ENCODE peak calls at places on chromosomes 7 and 10, in five cellular contexts. One of them, this sample, is unnamed.

GRCh38 chr7:123961731-123962130 is 36.7 kb downstream of the SPAM1 start:
- DNase-seq in neural progenitor cell: no peak
- DNase-seq in heart right ventricle: no peak
- DNase-seq in breast epithelium: no peak
- DNase-seq in CD8-positive, alpha-beta memory T cell: no peak
- DNase-seq in this sample: no peak

GRCh38 chr10:88232029-88232895 is 350.9 kb downstream of the RNLS start:
- DNase-seq in CD8-positive, alpha-beta memory T cell: no peak
- DNase-seq in breast epithelium: no peak
- DNase-seq in neural progenitor cell: no peak
- DNase-seq in heart right ventricle: peak
- DNase-seq in this sample: no peak

GRCh38 chr10:7322623-7323022 is 88.2 kb downstream of the SFMBT2 start:
- DNase-seq in CD8-positive, alpha-beta memory T cell: no peak
- DNase-seq in heart right ventricle: no peak
- DNase-seq in breast epithelium: no peak
- DNase-seq in neural progenitor cell: no peak
- DNase-seq in this sample: no peak

GRCh38 chr7:134784251-134785049 is 5.0 kb downstream of the CALD1 start:
- DNase-seq in CD8-positive, alpha-beta memory T cell: no peak
- DNase-seq in neural progenitor cell: peak
- DNase-seq in breast epithelium: no peak
- DNase-seq in heart right ventricle: no peak
- DNase-seq in this sample: no peak

GRCh38 chr7:426510-426909 is 93.1 kb downstream of the PDGFA start:
- DNase-seq in heart right ventricle: no peak
- DNase-seq in neural progenitor cell: no peak
- DNase-seq in breast epithelium: no peak
- DNase-seq in CD8-positive, alpha-beta memory T cell: no peak
- DNase-seq in this sample: no peak

GRCh38 chr10:49049660-49050059 is 65.7 kb downstream of the VSTM4 start:
- DNase-seq in heart right ventricle: no peak
- DNase-seq in neural progenitor cell: no peak
- DNase-seq in CD8-positive, alpha-beta memory T cell: no peak
- DNase-seq in breast epithelium: no peak
- DNase-seq in this sample: no peak

GRCh38 chr7:8260871-8261707 is 878 bp downstream of the ICA1 start:
- DNase-seq in breast epithelium: peak
- DNase-seq in neural progenitor cell: peak
- DNase-seq in CD8-positive, alpha-beta memory T cell: no peak
- DNase-seq in heart right ventricle: peak
- DNase-seq in this sample: peak

GRCh38 chr10:55897436-55897835 is 463.6 kb downstream of the ZWINT start:
- DNase-seq in neural progenitor cell: peak
- DNase-seq in heart right ventricle: no peak
- DNase-seq in CD8-positive, alpha-beta memory T cell: no peak
- DNase-seq in breast epithelium: no peak
- DNase-seq in this sample: no peak

GRCh38 chr7:114929570-114929969 is 7.7 kb downstream of the MDFIC start:
- DNase-seq in CD8-positive, alpha-beta memory T cell: no peak
- DNase-seq in breast epithelium: no peak
- DNase-seq in heart right ventricle: no peak
- DNase-seq in neural progenitor cell: peak
- DNase-seq in this sample: no peak

GRCh38 chr7:114931656-114932011 is 9.7 kb downstream of the MDFIC start:
- DNase-seq in breast epithelium: no peak
- DNase-seq in neural progenitor cell: no peak
- DNase-seq in CD8-positive, alpha-beta memory T cell: no peak
- DNase-seq in heart right ventricle: no peak
- DNase-seq in this sample: no peak

GRCh38 chr7:114933665-114934064 is 11.8 kb downstream of the MDFIC start:
- DNase-seq in CD8-positive, alpha-beta memory T cell: no peak
- DNase-seq in neural progenitor cell: no peak
- DNase-seq in heart right ventricle: no peak
- DNase-seq in breast epithelium: no peak
- DNase-seq in this sample: no peak

GRCh38 chr7:114930107-114930521 is 8.2 kb downstream of the MDFIC start:
- DNase-seq in neural progenitor cell: peak
- DNase-seq in heart right ventricle: no peak
- DNase-seq in CD8-positive, alpha-beta memory T cell: no peak
- DNase-seq in breast epithelium: no peak
- DNase-seq in this sample: no peak

GRCh38 chr7:114930829-114931655 is 9.1 kb downstream of the MDFIC start:
- DNase-seq in heart right ventricle: no peak
- DNase-seq in CD8-positive, alpha-beta memory T cell: no peak
- DNase-seq in neural progenitor cell: no peak
- DNase-seq in breast epithelium: no peak
- DNase-seq in this sample: no peak
- H3K27ac ChIP-seq in heart right ventricle: peak
- H3K27ac ChIP-seq in CD8-positive, alpha-beta memory T cell: peak
- H3K27ac ChIP-seq in neural progenitor cell: no peak
- H3K27ac ChIP-seq in breast epithelium: peak
- H3K27ac ChIP-seq in this sample: no peak

GRCh38 chr10:130713105-130713504 is 576.9 kb downstream of the GLRX3 start:
- DNase-seq in CD8-positive, alpha-beta memory T cell: no peak
- DNase-seq in heart right ventricle: no peak
- DNase-seq in neural progenitor cell: no peak
- DNase-seq in breast epithelium: no peak
- DNase-seq in this sample: no peak

GRCh38 chr10:130717088-130717487 is 580.9 kb downstream of the GLRX3 start:
- DNase-seq in neural progenitor cell: peak
- DNase-seq in heart right ventricle: no peak
- DNase-seq in CD8-positive, alpha-beta memory T cell: no peak
- DNase-seq in breast epithelium: no peak
- DNase-seq in this sample: no peak

GRCh38 chr10:130713731-130714130 is 577.5 kb downstream of the GLRX3 start:
- DNase-seq in breast epithelium: no peak
- DNase-seq in heart right ventricle: no peak
- DNase-seq in CD8-positive, alpha-beta memory T cell: no peak
- DNase-seq in neural progenitor cell: no peak
- DNase-seq in this sample: no peak

GRCh38 chr10:130714700-130715467 is 578.7 kb downstream of the GLRX3 start:
- DNase-seq in heart right ventricle: no peak
- DNase-seq in breast epithelium: no peak
- DNase-seq in CD8-positive, alpha-beta memory T cell: no peak
- DNase-seq in neural progenitor cell: peak
- DNase-seq in this sample: no peak

DNA sequence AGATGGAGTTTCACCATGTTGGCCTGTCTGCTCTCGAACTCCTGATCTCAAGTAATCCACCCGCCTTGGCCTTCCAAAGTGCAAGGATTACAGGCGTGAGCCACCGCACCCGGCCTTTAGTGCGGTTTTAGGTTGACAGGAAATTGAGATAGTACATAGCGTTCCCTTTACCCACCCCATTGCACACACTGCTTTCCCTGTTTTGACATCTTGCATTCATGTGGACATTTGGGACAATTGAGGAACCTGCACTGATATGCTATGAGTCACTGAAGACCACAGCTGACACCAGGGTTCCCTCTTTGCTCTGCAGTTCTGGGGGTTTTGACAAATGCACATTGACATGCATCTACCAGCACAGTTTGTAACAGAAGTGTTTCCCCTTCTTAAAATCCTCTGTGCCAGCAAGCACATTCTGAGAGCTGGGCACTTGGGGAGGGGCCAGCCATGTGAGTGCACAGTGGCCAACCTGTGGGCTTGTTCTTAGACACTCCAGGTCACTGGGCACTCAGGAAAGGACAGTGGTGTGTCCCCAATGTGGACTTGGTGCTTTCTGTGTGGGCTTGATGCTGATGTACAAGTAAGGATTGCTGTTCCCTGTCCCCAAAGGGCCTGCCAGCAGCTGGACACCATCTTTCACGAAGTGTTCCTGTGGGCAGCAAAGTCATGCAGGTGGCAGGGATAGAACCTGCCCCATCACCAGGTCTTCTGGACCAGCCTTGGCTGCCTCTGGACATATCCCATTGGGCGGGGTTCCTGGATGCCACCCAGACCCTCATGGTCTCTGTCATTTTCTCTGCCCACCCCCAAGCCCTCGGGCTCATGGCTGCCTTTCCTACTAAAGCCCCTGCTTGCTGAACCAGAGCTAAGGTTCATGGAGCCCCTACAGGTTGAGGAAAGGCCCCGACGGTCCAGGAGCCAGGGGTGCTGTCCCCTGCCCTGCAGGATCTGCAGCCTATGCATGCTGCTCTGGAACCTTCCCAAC is 579.8 kb downstream of the GLRX3 start:
- DNase-seq in heart right ventricle: no peak
- DNase-seq in CD8-positive, alpha-beta memory T cell: no peak
- DNase-seq in breast epithelium: no peak
- DNase-seq in neural progenitor cell: no peak
- DNase-seq in this sample: no peak
- H3K27ac ChIP-seq in heart right ventricle: no peak
- H3K27ac ChIP-seq in CD8-positive, alpha-beta memory T cell: no peak
- H3K27ac ChIP-seq in breast epithelium: no peak
- H3K27ac ChIP-seq in neural progenitor cell: no peak
- H3K27ac ChIP-seq in this sample: no peak

GRCh38 chr7:79452495-79453265 is 787 bp downstream of the MAGI2 start:
- DNase-seq in CD8-positive, alpha-beta memory T cell: no peak
- DNase-seq in neural progenitor cell: peak
- DNase-seq in breast epithelium: no peak
- DNase-seq in heart right ventricle: peak
- DNase-seq in this sample: no peak

GRCh38 chr7:79453558-79454324 is at the start of gene MAGI2:
- DNase-seq in heart right ventricle: peak
- DNase-seq in CD8-positive, alpha-beta memory T cell: no peak
- DNase-seq in neural progenitor cell: peak
- DNase-seq in breast epithelium: peak
- DNase-seq in this sample: peak

GRCh38 chr7:79453266-79453557 is 255 bp downstream of the MAGI2 start:
- DNase-seq in CD8-positive, alpha-beta memory T cell: no peak
- DNase-seq in heart right ventricle: no peak
- DNase-seq in neural progenitor cell: no peak
- DNase-seq in breast epithelium: no peak
- DNase-seq in this sample: no peak

GRCh38 chr7:79451580-79451979 is 1.9 kb downstream of the MAGI2 start:
- DNase-seq in CD8-positive, alpha-beta memory T cell: no peak
- DNase-seq in breast epithelium: no peak
- DNase-seq in neural progenitor cell: no peak
- DNase-seq in heart right ventricle: no peak
- DNase-seq in this sample: no peak

DNA sequence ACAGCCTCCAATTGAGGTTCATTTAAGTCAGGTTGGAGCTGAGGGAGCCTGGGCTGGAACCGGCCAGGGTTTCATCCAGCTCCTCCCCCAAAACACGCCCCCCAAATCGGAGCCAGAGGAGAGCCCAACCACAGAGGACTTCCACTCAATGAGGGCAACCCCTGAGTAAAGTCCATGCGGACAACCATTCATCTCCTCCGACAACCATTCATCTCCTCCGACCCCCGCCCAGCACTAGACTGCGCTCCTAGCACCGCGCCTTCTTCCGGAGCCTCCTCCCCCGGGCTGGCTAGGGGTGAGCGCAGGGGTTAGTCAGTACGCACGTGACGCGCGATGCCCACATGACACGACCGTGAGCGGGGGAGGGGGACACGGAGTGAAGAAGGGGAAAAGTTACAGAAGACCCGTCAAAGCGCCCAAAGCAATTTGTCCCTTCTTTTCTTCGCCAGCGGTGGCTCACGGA is 1.4 kb downstream of the MAGI2 start:
- DNase-seq in CD8-positive, alpha-beta memory T cell: no peak
- DNase-seq in breast epithelium: peak
- DNase-seq in heart right ventricle: peak
- DNase-seq in neural progenitor cell: peak
- DNase-seq in this sample: peak
- H3K27ac ChIP-seq in CD8-positive, alpha-beta memory T cell: no peak
- H3K27ac ChIP-seq in breast epithelium: peak
- H3K27ac ChIP-seq in heart right ventricle: peak
- H3K27ac ChIP-seq in neural progenitor cell: no peak
- H3K27ac ChIP-seq in this sample: peak

DNA sequence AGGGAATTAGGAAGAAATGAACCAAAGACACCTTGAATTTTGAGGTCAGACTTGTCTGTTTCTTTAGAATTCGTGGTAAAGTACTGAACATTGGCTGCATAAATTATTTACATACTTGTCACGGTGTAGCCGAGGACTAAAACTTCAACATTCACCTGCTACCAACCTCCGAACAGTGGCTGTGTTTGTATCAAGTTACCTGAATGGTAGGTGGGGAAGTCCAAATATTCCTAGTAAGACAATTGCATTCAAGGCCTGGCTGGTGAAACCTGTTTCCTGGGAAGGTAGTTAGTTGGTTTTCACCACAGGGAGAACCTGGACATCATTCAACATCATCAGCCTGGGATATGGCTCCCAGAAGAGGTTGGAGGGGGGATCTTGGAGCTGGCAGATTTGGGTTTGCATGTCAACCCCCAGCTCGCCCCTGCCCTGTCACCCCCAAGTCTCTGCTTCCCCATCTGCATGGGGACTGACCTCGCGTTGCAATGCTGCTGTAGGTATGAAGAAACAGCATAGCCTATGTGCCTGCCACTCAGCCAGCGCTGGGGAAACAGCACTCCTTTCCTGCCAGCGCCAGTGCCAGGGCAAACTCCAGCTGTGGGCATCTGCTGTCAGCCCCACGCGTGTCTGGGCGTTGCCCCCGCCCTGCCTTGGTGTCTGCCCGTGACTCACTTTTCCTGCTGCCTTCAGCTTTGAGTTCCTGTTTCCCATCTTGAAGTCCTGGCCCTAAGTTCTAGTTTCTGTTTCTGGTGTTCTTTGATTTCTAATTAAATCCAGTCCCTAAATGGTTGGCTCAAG is 12.7 kb upstream of the LARP4B start:
- DNase-seq in CD8-positive, alpha-beta memory T cell: no peak
- DNase-seq in neural progenitor cell: no peak
- DNase-seq in heart right ventricle: peak
- DNase-seq in breast epithelium: no peak
- DNase-seq in this sample: no peak
- H3K27ac ChIP-seq in CD8-positive, alpha-beta memory T cell: no peak
- H3K27ac ChIP-seq in neural progenitor cell: no peak
- H3K27ac ChIP-seq in heart right ventricle: peak
- H3K27ac ChIP-seq in breast epithelium: peak
- H3K27ac ChIP-seq in this sample: no peak

GRCh38 chr7:46681865-46682503 is 760.9 kb upstream of the IGFBP3 start:
- DNase-seq in neural progenitor cell: no peak
- DNase-seq in heart right ventricle: peak
- DNase-seq in breast epithelium: no peak
- DNase-seq in CD8-positive, alpha-beta memory T cell: no peak
- DNase-seq in this sample: no peak

GRCh38 chr7:46680147-46680546 is 759.1 kb upstream of the IGFBP3 start:
- DNase-seq in CD8-positive, alpha-beta memory T cell: no peak
- DNase-seq in breast epithelium: no peak
- DNase-seq in neural progenitor cell: no peak
- DNase-seq in heart right ventricle: no peak
- DNase-seq in this sample: no peak

GRCh38 chr7:46675456-46675855 is 754.4 kb upstream of the IGFBP3 start:
- DNase-seq in heart right ventricle: no peak
- DNase-seq in breast epithelium: no peak
- DNase-seq in CD8-positive, alpha-beta memory T cell: no peak
- DNase-seq in neural progenitor cell: no peak
- DNase-seq in this sample: no peak

GRCh38 chr7:46679671-46680070 is 758.6 kb upstream of the IGFBP3 start:
- DNase-seq in heart right ventricle: no peak
- DNase-seq in breast epithelium: no peak
- DNase-seq in neural progenitor cell: no peak
- DNase-seq in CD8-positive, alpha-beta memory T cell: no peak
- DNase-seq in this sample: no peak

GRCh38 chr7:46678421-46678820 is 757.3 kb upstream of the IGFBP3 start:
- DNase-seq in CD8-positive, alpha-beta memory T cell: no peak
- DNase-seq in breast epithelium: no peak
- DNase-seq in neural progenitor cell: no peak
- DNase-seq in heart right ventricle: no peak
- DNase-seq in this sample: no peak
- H3K27ac ChIP-seq in CD8-positive, alpha-beta memory T cell: no peak
- H3K27ac ChIP-seq in breast epithelium: no peak
- H3K27ac ChIP-seq in neural progenitor cell: no peak
- H3K27ac ChIP-seq in heart right ventricle: no peak
- H3K27ac ChIP-seq in this sample: no peak

This sample was measured in caudate nucleus.